ENCODE peak calls at places on chromosomes 7 and 10, in seven cellular contexts. A is GM23338, W is GM23248, O is PC-9, M is mammary epithelial cell, F is hepatocyte, N is fibroblast of lung. Y is an unnamed sample.

GRCh38 chr10:12353399-12354027 is 4.2 kb downstream of the CAMK1D start:
- DNase-seq in A (peak), W (no peak), O (no peak), M (peak), F (no peak), N (no peak), Y (no peak)

GRCh38 chr10:88989824-88990527 is 622 bp upstream of the FAS start:
- DNase-seq in A (no peak), W (peak), O (no peak), M (peak), F (peak), N (peak), Y (no peak)

GRCh38 chr10:114030140-114030539 is 13.5 kb upstream of the ADRB1 start:
- DNase-seq in A (no peak), W (no peak), O (no peak), M (peak), F (no peak), N (no peak), Y (no peak)

GRCh38 chr7:43302211-43302711 is 189.8 kb downstream of the HECW1 start:
- DNase-seq in A (peak), W (peak), O (peak), M (peak), F (peak), N (peak), Y (no peak)

GRCh38 chr10:13997650-13998049 is 333.1 kb downstream of the FRMD4A start:
- DNase-seq in A (no peak), W (no peak), O (no peak), M (no peak), F (no peak), N (no peak), Y (no peak)

GRCh38 chr7:117283371-117283770 is 39.5 kb downstream of the WNT2 start:
- DNase-seq in A (no peak), W (peak), O (no peak), M (peak), F (no peak), N (peak), Y (no peak)

GRCh38 chr7:2763607-2764006 is 75.6 kb downstream of the AMZ1 start:
- DNase-seq in A (no peak), W (no peak), O (no peak), M (no peak), F (no peak), N (no peak), Y (no peak)

GRCh38 chr7:134477954-134478353 is 19.1 kb upstream of the AKR1B1 start:
- DNase-seq in A (no peak), W (peak), O (no peak), M (no peak), F (no peak), N (peak), Y (no peak)

GRCh38 chr10:78351283-78351682 is 317.6 kb downstream of the RPS24 start:
- DNase-seq in A (no peak), W (no peak), O (no peak), M (no peak), F (no peak), N (no peak), Y (no peak)

GRCh38 chr10:86224354-86225097 is 142.1 kb downstream of the GRID1 start:
- DNase-seq in A (no peak), W (peak), O (no peak), M (no peak), F (peak), N (no peak), Y (no peak)

GRCh38 chr10:86226016-86226415 is 140.6 kb downstream of the GRID1 start:
- DNase-seq in A (no peak), W (no peak), O (no peak), M (no peak), F (no peak), N (no peak), Y (no peak)

GRCh38 chr10:86223256-86223655 is 143.3 kb downstream of the GRID1 start:
- DNase-seq in A (no peak), W (no peak), O (no peak), M (no peak), F (no peak), N (no peak), Y (no peak)

GRCh38 chr10:86226801-86227201 is 139.8 kb downstream of the GRID1 start:
- DNase-seq in A (no peak), W (no peak), O (no peak), M (no peak), F (no peak), N (no peak), Y (no peak)

GRCh38 chr10:86225098-86225782 is 141.4 kb downstream of the GRID1 start:
- DNase-seq in A (no peak), W (peak), O (peak), M (peak), F (peak), N (no peak), Y (no peak)
- H2AFZ ChIP-seq in A (no peak), W (peak), O (no peak), M (no peak), F (no peak), N (no peak), Y (no peak)

DNA sequence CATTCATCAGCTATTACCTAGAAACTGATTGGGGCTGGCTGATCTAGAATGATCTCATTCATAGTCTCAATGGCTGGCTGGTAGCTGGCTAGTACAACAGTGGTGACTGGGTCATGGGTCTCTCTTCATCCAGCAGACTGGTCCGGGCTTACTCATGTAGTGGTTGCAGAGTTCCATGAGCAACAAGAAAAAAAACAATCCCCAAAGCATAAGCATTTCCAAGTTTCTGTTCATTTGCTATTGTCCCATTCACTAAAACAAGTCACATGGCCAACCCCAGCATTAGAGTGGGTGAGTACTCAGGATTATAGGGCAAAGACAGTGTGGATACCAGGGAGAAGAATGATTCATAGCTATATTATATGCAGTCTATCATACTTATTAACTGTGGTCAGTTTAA is 85.2 kb upstream of the SEMA3C start:
- DNase-seq in A (no peak), W (peak), O (no peak), M (peak), F (no peak), N (peak), Y (no peak)
- H2AFZ ChIP-seq in A (no peak), W (no peak), O (no peak), M (no peak), F (no peak), N (no peak), Y (no peak)

GRCh38 chr10:129844191-129844590 is 119.9 kb downstream of the EBF3 start:
- DNase-seq in A (no peak), W (no peak), O (no peak), M (no peak), F (no peak), N (no peak), Y (no peak)
- H2AFZ ChIP-seq in A (no peak), W (no peak), O (no peak), M (no peak), F (no peak), N (no peak), Y (no peak)

GRCh38 chr7:118803-119376 is 73.5 kb upstream of the FAM20C start:
- DNase-seq in A (no peak), W (no peak), O (no peak), M (no peak), F (peak), N (no peak), Y (no peak)
- H2AFZ ChIP-seq in A (peak), W (no peak), O (no peak), M (no peak), F (no peak), N (no peak), Y (peak)

GRCh38 chr10:30231709-30232108 is 117.4 kb downstream of the MTPAP start:
- DNase-seq in A (no peak), W (no peak), O (no peak), M (no peak), F (no peak), N (no peak), Y (no peak)

GRCh38 chr10:30233186-30233958 is 115.7 kb downstream of the MTPAP start:
- DNase-seq in A (no peak), W (peak), O (no peak), M (peak), F (no peak), N (no peak), Y (no peak)

GRCh38 chr10:30231071-30231652 is 117.9 kb downstream of the MTPAP start:
- DNase-seq in A (no peak), W (no peak), O (peak), M (no peak), F (peak), N (no peak), Y (no peak)

GRCh38 chr10:30227481-30227880 is 121.6 kb downstream of the MTPAP start:
- DNase-seq in A (no peak), W (peak), O (no peak), M (no peak), F (no peak), N (no peak), Y (no peak)

GRCh38 chr10:30228638-30229037 is 120.4 kb downstream of the MTPAP start:
- DNase-seq in A (no peak), W (peak), O (no peak), M (no peak), F (no peak), N (no peak), Y (no peak)
- H2AFZ ChIP-seq in A (peak), W (peak), O (no peak), M (no peak), F (no peak), N (no peak), Y (no peak)

GRCh38 chr7:108071551-108071950 is 58.6 kb downstream of the LAMB4 start:
- DNase-seq in A (no peak), W (no peak), O (no peak), M (no peak), F (no peak), N (no peak), Y (no peak)
- H2AFZ ChIP-seq in A (no peak), W (no peak), O (no peak), M (no peak), F (no peak), N (no peak), Y (no peak)

GRCh38 chr7:143507094-143507518 is 29.4 kb downstream of the TAS2R41 start:
- DNase-seq in A (no peak), W (no peak), O (no peak), M (peak), F (no peak), N (no peak), Y (no peak)

GRCh38 chr7:143504215-143504936 is 26.7 kb downstream of the TAS2R41 start:
- DNase-seq in A (no peak), W (no peak), O (no peak), M (no peak), F (no peak), N (no peak), Y (no peak)

GRCh38 chr7:143505845-143506244 is 28.2 kb downstream of the TAS2R41 start:
- DNase-seq in A (no peak), W (peak), O (no peak), M (no peak), F (no peak), N (no peak), Y (no peak)

GRCh38 chr7:143503261-143503660 is 25.6 kb downstream of the TAS2R41 start:
- DNase-seq in A (no peak), W (no peak), O (no peak), M (no peak), F (no peak), N (no peak), Y (no peak)

GRCh38 chr7:143504937-143505297 is 27.2 kb downstream of the TAS2R41 start:
- DNase-seq in A (peak), W (peak), O (no peak), M (no peak), F (no peak), N (peak), Y (no peak)
- H2AFZ ChIP-seq in A (no peak), W (no peak), O (no peak), M (no peak), F (no peak), N (no peak), Y (no peak)

GRCh38 chr7:121164247-121164646 is 164.6 kb upstream of the WNT16 start:
- DNase-seq in A (no peak), W (no peak), O (no peak), M (no peak), F (no peak), N (no peak), Y (no peak)
- H2AFZ ChIP-seq in A (peak), W (no peak), O (peak), M (no peak), F (no peak), N (no peak), Y (no peak)

GRCh38 chr7:7567898-7568531 is 1.3 kb downstream of the MIOS start:
- DNase-seq in A (no peak), W (peak), O (no peak), M (no peak), F (no peak), N (no peak), Y (no peak)
- H2AFZ ChIP-seq in A (no peak), W (peak), O (no peak), M (no peak), F (peak), N (no peak), Y (peak)